ENCODE peak calls at places on chromosomes 1 and 21, in six cellular contexts. N, X, Z, D, U and J are unnamed samples.

GRCh38 chr1:109620396-109620817 is 770 bp downstream of the AMPD2 start:
- DNase-seq in N (peak), X (peak), Z (peak), D (peak), U (no peak), J (no peak)

GRCh38 chr1:228316589-228317387 is 89.8 kb downstream of the TRIM11 start:
- DNase-seq in N (no peak), X (no peak), Z (peak), D (no peak), U (no peak), J (no peak)

GRCh38 chr1:230906226-230906625 is 37.9 kb upstream of the C1orf198 start:
- DNase-seq in N (no peak), X (no peak), Z (no peak), D (no peak), U (no peak), J (no peak)

GRCh38 chr1:155069551-155070391 is 6.2 kb downstream of the EFNA4 start:
- DNase-seq in N (no peak), X (no peak), Z (no peak), D (no peak), U (no peak), J (no peak)

GRCh38 chr1:17516303-17517214 is 22.9 kb upstream of the ARHGEF10L start:
- DNase-seq in N (no peak), X (peak), Z (no peak), D (no peak), U (no peak), J (no peak)

GRCh38 chr21:40686526-40686925 is 160.4 kb downstream of the DSCAM start:
- DNase-seq in N (no peak), X (no peak), Z (no peak), D (no peak), U (no peak), J (no peak)

GRCh38 chr1:230495021-230495550 is 69.0 kb upstream of the PGBD5 start:
- DNase-seq in N (no peak), X (no peak), Z (no peak), D (no peak), U (no peak), J (no peak)

GRCh38 chr1:227939791-227940771 is 7.7 kb downstream of the WNT9A start:
- DNase-seq in N (no peak), X (no peak), Z (no peak), D (no peak), U (peak), J (no peak)

GRCh38 chr1:91511386-91511785 is 10.7 kb downstream of the CDC7 start:
- DNase-seq in N (peak), X (peak), Z (no peak), D (peak), U (no peak), J (no peak)

GRCh38 chr1:171739646-171740045 is 2.2 kb downstream of the VAMP4 start:
- DNase-seq in N (peak), X (no peak), Z (no peak), D (peak), U (no peak), J (no peak)

GRCh38 chr21:38365521-38365920 is 108.7 kb downstream of the KCNJ15 start:
- DNase-seq in N (no peak), X (no peak), Z (no peak), D (no peak), U (no peak), J (no peak)

GRCh38 chr1:24888971-24889670 is 41.0 kb downstream of the RUNX3 start:
- DNase-seq in N (peak), X (no peak), Z (no peak), D (peak), U (no peak), J (no peak)

GRCh38 chr1:205442051-205442721 is 13.7 kb downstream of the BLACAT1 start:
- DNase-seq in N (no peak), X (no peak), Z (no peak), D (no peak), U (no peak), J (no peak)

GRCh38 chr1:205183676-205184335 is 27.7 kb downstream of the DSTYK start:
- DNase-seq in N (peak), X (no peak), Z (no peak), D (peak), U (no peak), J (no peak)

GRCh38 chr1:115710859-115711624 is 57.5 kb downstream of the CASQ2 start:
- DNase-seq in N (no peak), X (peak), Z (no peak), D (no peak), U (no peak), J (no peak)

GRCh38 chr1:174965006-174965971 is 34.5 kb upstream of the CACYBP start:
- DNase-seq in N (peak), X (peak), Z (no peak), D (peak), U (no peak), J (no peak)

GRCh38 chr1:32623775-32624174 is 26.6 kb downstream of the ZBTB8OS start:
- DNase-seq in N (no peak), X (no peak), Z (no peak), D (no peak), U (no peak), J (no peak)

GRCh38 chr1:167618789-167619188 is 11.2 kb upstream of the RCSD1 start:
- DNase-seq in N (no peak), X (no peak), Z (no peak), D (no peak), U (no peak), J (no peak)

GRCh38 chr1:215957692-215958091 is 390.6 kb downstream of the KCTD3 start:
- DNase-seq in N (peak), X (no peak), Z (no peak), D (peak), U (no peak), J (peak)

GRCh38 chr1:39195166-39196111 is 9.1 kb upstream of the MACF1 start:
- DNase-seq in N (peak), X (no peak), Z (no peak), D (peak), U (no peak), J (no peak)

GRCh38 chr1:154190550-154190949 is 1.4 kb downstream of the TPM3 start:
- DNase-seq in N (peak), X (no peak), Z (no peak), D (peak), U (no peak), J (no peak)

GRCh38 chr1:109543988-109544735 is 4.3 kb upstream of the GNAI3 start:
- DNase-seq in N (no peak), X (peak), Z (no peak), D (no peak), U (peak), J (no peak)

GRCh38 chr1:27999055-27999454 is 39.3 kb downstream of the XKR8 start:
- DNase-seq in N (no peak), X (no peak), Z (no peak), D (no peak), U (no peak), J (no peak)

GRCh38 chr1:109226078-109226445 is 12.3 kb downstream of the SARS1 start:
- DNase-seq in N (peak), X (no peak), Z (no peak), D (no peak), U (no peak), J (no peak)

GRCh38 chr1:94538243-94538827 is 3.2 kb downstream of the F3 start:
- DNase-seq in N (no peak), X (peak), Z (no peak), D (peak), U (no peak), J (no peak)

GRCh38 chr1:12407050-12407961 is 177.5 kb downstream of the VPS13D start:
- DNase-seq in N (peak), X (no peak), Z (no peak), D (peak), U (no peak), J (no peak)

GRCh38 chr21:46098303-46099141 is 610 bp downstream of the COL6A2 start:
- DNase-seq in N (no peak), X (peak), Z (peak), D (no peak), U (peak), J (no peak)

GRCh38 chr1:116710326-116711060 is 43.0 kb upstream of the IGSF3 start:
- DNase-seq in N (no peak), X (no peak), Z (no peak), D (no peak), U (no peak), J (no peak)

GRCh38 chr21:45383111-45383614 is 21.8 kb upstream of the COL18A1 start:
- DNase-seq in N (no peak), X (no peak), Z (no peak), D (no peak), U (no peak), J (no peak)

GRCh38 chr1:161304927-161305871 is 4.6 kb downstream of the MPZ start:
- DNase-seq in N (no peak), X (no peak), Z (no peak), D (no peak), U (peak), J (no peak)

GRCh38 chr1:165828581-165829329 is 1.3 kb downstream of the UCK2 start:
- DNase-seq in N (peak), X (peak), Z (peak), D (peak), U (peak), J (peak)

GRCh38 chr1:92858564-92859399 is 26.9 kb downstream of the RPL5 start:
- DNase-seq in N (peak), X (peak), Z (no peak), D (peak), U (no peak), J (peak)

GRCh38 chr1:44672254-44672955 is 1.9 kb downstream of the TMEM53 start:
- DNase-seq in N (peak), X (peak), Z (peak), D (peak), U (no peak), J (no peak)

GRCh38 chr1:212518188-212518951 is 85.7 kb downstream of the NENF start:
- DNase-seq in N (peak), X (peak), Z (no peak), D (peak), U (no peak), J (no peak)

GRCh38 chr1:159987186-159987585 is 33.1 kb upstream of the SLAMF9 start:
- DNase-seq in N (no peak), X (no peak), Z (no peak), D (no peak), U (peak), J (no peak)

GRCh38 chr1:1460540-1461130 is 10.9 kb upstream of the ATAD3B start:
- DNase-seq in N (no peak), X (no peak), Z (no peak), D (no peak), U (no peak), J (no peak)

GRCh38 chr1:56758135-56758534 is 61.1 kb downstream of the FYB2 start:
- DNase-seq in N (no peak), X (peak), Z (peak), D (no peak), U (peak), J (peak)

DNA sequence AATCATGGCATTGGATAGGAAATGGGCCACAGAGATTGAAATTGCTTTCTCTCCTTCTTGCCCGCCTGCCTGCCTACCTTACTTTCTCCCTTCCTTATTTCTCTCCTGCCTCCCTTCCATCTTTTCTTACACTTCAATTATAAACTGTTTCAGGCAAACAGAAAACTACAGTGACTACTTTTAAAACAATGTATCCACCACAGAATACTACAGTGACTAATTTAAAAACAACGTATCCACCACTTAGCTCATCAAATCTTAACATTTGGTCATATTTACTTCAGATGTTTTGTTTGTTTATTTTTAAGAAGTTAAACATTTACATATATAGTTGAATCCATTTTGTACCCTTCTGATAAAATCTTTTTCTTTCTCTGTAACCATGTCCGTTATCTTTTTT is 54.4 kb downstream of the SNRPE start:
- DNase-seq in N (peak), X (no peak), Z (no peak), D (peak), U (no peak), J (no peak)
- H2BK15ac ChIP-seq in N (peak), X (no peak), Z (no peak), D (no peak), U (no peak), J (no peak)

GRCh38 chr1:40650075-40650474 is 15.4 kb downstream of the RIMS3 start:
- DNase-seq in N (no peak), X (peak), Z (peak), D (no peak), U (peak), J (peak)
- H2BK15ac ChIP-seq in N (no peak), X (no peak), Z (no peak), D (no peak), U (no peak), J (no peak)

GRCh38 chr1:183942933-183943693 is 94.4 kb downstream of the COLGALT2 start:
- DNase-seq in N (peak), X (peak), Z (no peak), D (peak), U (no peak), J (peak)
- H2BK15ac ChIP-seq in N (peak), X (no peak), Z (no peak), D (no peak), U (no peak), J (no peak)

GRCh38 chr1:82848043-82848442 is 1047.3 kb downstream of the ADGRL2 start:
- DNase-seq in N (no peak), X (no peak), Z (no peak), D (no peak), U (no peak), J (no peak)
- H2BK15ac ChIP-seq in N (no peak), X (no peak), Z (no peak), D (no peak), U (no peak), J (no peak)

GRCh38 chr21:20388400-20388799 is 609.8 kb upstream of the NCAM2 start:
- DNase-seq in N (no peak), X (peak), Z (peak), D (no peak), U (no peak), J (no peak)
- H2BK15ac ChIP-seq in N (no peak), X (no peak), Z (no peak), D (no peak), U (no peak), J (no peak)